ENCODE peak calls at places on chromosomes 13 and 19, in seven cellular contexts. O, J, U, G, F, K and Z are unnamed samples.

GRCh38 chr13:43157796-43158195 is 134.4 kb downstream of the DNAJC15 start:
- DNase-seq in O (no peak), J (no peak), U (no peak), G (no peak), F (no peak), K (no peak), Z (no peak)

GRCh38 chr19:33064117-33064777 is 441 bp downstream of the RHPN2 start:
- DNase-seq in O (peak; percentile 63), J (no peak), U (peak; percentile 82), G (no peak), F (peak; percentile 90), K (no peak), Z (no peak)

GRCh38 chr19:16903347-16903746 is 14.5 kb downstream of the F2RL3 start:
- DNase-seq in O (no peak), J (no peak), U (no peak), G (no peak), F (no peak), K (no peak), Z (no peak)

GRCh38 chr13:34577051-34577450 is 365.0 kb upstream of the NBEA start:
- DNase-seq in O (no peak), J (no peak), U (no peak), G (no peak), F (no peak), K (no peak), Z (no peak)

GRCh38 chr19:9881720-9882119 is 46.6 kb downstream of the PIN1 start:
- DNase-seq in O (no peak), J (no peak), U (no peak), G (no peak), F (no peak), K (no peak), Z (no peak)

GRCh38 chr19:54654447-54655321 is 8.1 kb upstream of the LILRB4 start:
- DNase-seq in O (no peak), J (no peak), U (no peak), G (no peak), F (no peak), K (no peak), Z (no peak)

GRCh38 chr19:34236035-34236793 is 18.1 kb upstream of the GARRE1 start:
- DNase-seq in O (no peak), J (peak; percentile 82), U (no peak), G (no peak), F (no peak), K (no peak), Z (no peak)

GRCh38 chr13:34300559-34300958 is 482.6 kb downstream of the RFC3 start:
- DNase-seq in O (no peak), J (no peak), U (no peak), G (no peak), F (no peak), K (no peak), Z (no peak)

GRCh38 chr13:26585136-26585535 is 27.7 kb downstream of the WASF3 start:
- DNase-seq in O (no peak), J (peak; percentile 73), U (no peak), G (no peak), F (no peak), K (no peak), Z (no peak)

GRCh38 chr19:50829801-50830200 is 3.6 kb downstream of the KLK15 start:
- DNase-seq in O (no peak), J (no peak), U (no peak), G (no peak), F (no peak), K (no peak), Z (no peak)

GRCh38 chr13:42041684-42042035 is 6.8 kb upstream of the DGKH start:
- DNase-seq in O (peak; percentile 61), J (peak; percentile 63), U (no peak), G (no peak), F (no peak), K (peak; percentile 61), Z (no peak)

GRCh38 chr19:12841094-12841493 is 2.8 kb downstream of the MAST1 start:
- DNase-seq in O (peak; percentile 60), J (peak; percentile 20), U (no peak), G (peak; percentile 94), F (peak; percentile 80), K (no peak), Z (no peak)

GRCh38 chr13:98174321-98174720 is 2.7 kb downstream of the RNF113B start:
- DNase-seq in O (no peak), J (no peak), U (no peak), G (no peak), F (no peak), K (no peak), Z (no peak)

GRCh38 chr13:31786011-31786410 is 46.7 kb downstream of the RXFP2 start:
- DNase-seq in O (no peak), J (no peak), U (no peak), G (no peak), F (no peak), K (no peak), Z (no peak)

GRCh38 chr19:29277107-29277506 is 64.2 kb upstream of the UQCRFS1 start:
- DNase-seq in O (peak; percentile 23), J (no peak), U (peak; percentile 80), G (no peak), F (no peak), K (no peak), Z (no peak)

GRCh38 chr19:3623716-3624115 is 2.9 kb downstream of the CACTIN start:
- DNase-seq in O (no peak), J (no peak), U (no peak), G (no peak), F (peak; percentile 86), K (no peak), Z (no peak)

GRCh38 chr19:39582891-39583625 is 19.3 kb upstream of the LGALS13 start:
- DNase-seq in O (no peak), J (no peak), U (no peak), G (no peak), F (no peak), K (no peak), Z (no peak)

GRCh38 chr19:45424191-45425058 is 708 bp upstream of the ERCC1 start:
- DNase-seq in O (peak; percentile 68), J (peak; percentile 98), U (peak; percentile 87), G (no peak), F (peak; percentile 68), K (peak; percentile 96), Z (no peak)

GRCh38 chr19:45766293-45766918 is 2.6 kb downstream of the SIX5 start:
- DNase-seq in O (peak; percentile 85), J (no peak), U (no peak), G (no peak), F (peak; percentile 74), K (no peak), Z (no peak)

GRCh38 chr19:38759590-38760003 is 13.7 kb downstream of the LGALS7 start:
- DNase-seq in O (peak; percentile 66), J (no peak), U (no peak), G (no peak), F (no peak), K (no peak), Z (no peak)

GRCh38 chr13:47478985-47479384 is 522.1 kb downstream of the SUCLA2 start:
- DNase-seq in O (peak; percentile 18), J (no peak), U (no peak), G (no peak), F (no peak), K (no peak), Z (no peak)

GRCh38 chr19:38304866-38305429 is 897 bp downstream of the C19orf33 start:
- DNase-seq in O (peak; percentile 92), J (no peak), U (peak; percentile 86), G (peak; percentile 83), F (peak; percentile 94), K (peak; percentile 100), Z (no peak)

GRCh38 chr13:97285221-97285955 is 63.3 kb downstream of the MBNL2 start:
- DNase-seq in O (no peak), J (no peak), U (no peak), G (no peak), F (no peak), K (no peak), Z (no peak)

GRCh38 chr19:1012334-1012733 is 8.6 kb downstream of the TMEM259 start:
- DNase-seq in O (no peak), J (no peak), U (no peak), G (no peak), F (peak; percentile 80), K (no peak), Z (no peak)

GRCh38 chr19:1011831-1012333 is 9.0 kb downstream of the TMEM259 start:
- DNase-seq in O (no peak), J (no peak), U (no peak), G (no peak), F (peak; percentile 83), K (no peak), Z (no peak)

GRCh38 chr19:1009043-1009975 is 9.1 kb downstream of the GRIN3B start:
- DNase-seq in O (no peak), J (peak; percentile 83), U (no peak), G (no peak), F (peak; percentile 89), K (no peak), Z (no peak)

GRCh38 chr19:1009976-1010538 is 9.8 kb downstream of the GRIN3B start:
- DNase-seq in O (no peak), J (no peak), U (no peak), G (no peak), F (peak; percentile 79), K (no peak), Z (no peak)

GRCh38 chr19:1010586-1011510 is 10.1 kb downstream of the TMEM259 start:
- DNase-seq in O (no peak), J (no peak), U (no peak), G (no peak), F (peak; percentile 82), K (no peak), Z (no peak)
- H3K4me3 ChIP-seq in O (no peak overlapping the region), J (no peak overlapping the region), U (no peak overlapping the region), G (no peak overlapping the region), F (no peak overlapping the region), K (no peak overlapping the region), Z (no peak overlapping the region)

GRCh38 chr19:18869781-18870530 is 26.0 kb downstream of the CERS1 start:
- DNase-seq in O (no peak), J (no peak), U (peak; percentile 74), G (no peak), F (peak; percentile 83), K (no peak), Z (no peak)
- TF ChIP-seq POLR2A in O (no peak), J (no peak), U (no peak), G (no peak), F (no peak), K (no peak), Z (no peak)

DNA sequence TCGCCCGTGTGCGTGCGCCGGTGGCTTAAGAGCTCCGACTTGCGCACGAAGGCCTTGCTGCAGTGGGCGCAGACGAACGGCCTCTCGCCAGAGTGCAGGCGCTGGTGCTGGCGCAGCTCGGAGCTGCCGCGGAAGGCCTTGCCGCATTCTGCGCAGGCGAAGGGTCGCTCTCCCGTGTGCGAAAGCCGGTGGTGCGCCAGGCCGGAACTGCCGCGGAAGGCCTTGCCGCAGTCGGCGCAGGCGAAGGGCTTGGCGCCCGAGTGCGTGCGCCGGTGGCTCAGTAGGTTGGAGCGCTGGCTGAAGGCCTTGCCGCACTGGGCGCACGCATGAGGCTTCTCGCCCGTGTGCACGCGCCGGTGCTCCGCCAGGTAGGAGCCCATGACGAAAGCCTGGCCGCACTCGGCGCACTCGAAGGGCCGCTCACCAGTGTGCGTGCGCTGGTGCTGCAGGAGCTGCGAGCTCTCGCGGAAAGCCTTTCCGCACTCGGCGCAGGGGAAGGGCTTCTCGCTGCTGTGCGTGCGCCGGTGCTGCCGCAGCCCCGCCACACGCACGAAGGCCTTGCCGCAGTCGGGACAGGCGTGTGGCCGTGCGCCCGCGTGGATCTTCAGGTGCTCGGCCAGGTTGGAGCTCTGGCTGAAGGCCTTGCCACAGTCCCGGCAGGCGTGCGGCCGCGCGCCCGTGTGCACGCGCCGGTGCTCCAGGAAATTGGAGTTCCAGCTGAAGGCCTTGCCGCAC is 3.1 kb upstream of the A1BG start:
- DNase-seq in O (no peak), J (peak; percentile 43), U (no peak), G (no peak), F (peak; percentile 84), K (no peak), Z (no peak)
- H3K4me3 ChIP-seq in O (no peak overlapping the region), J (peak overlapping the region; percentile 23), U (peak overlapping the region; percentile 53), G (no peak overlapping the region), F (peak overlapping the region; percentile 43), K (no peak overlapping the region), Z (peak overlapping the region; percentile 60)

GRCh38 chr13:112978561-112979405 is 9.8 kb downstream of the MCF2L start:
- DNase-seq in O (no peak), J (no peak), U (no peak), G (no peak), F (peak; percentile 57), K (no peak), Z (no peak)
- TF ChIP-seq POLR2A in O (peak; percentile 49), J (no peak), U (no peak), G (no peak), F (no peak), K (no peak), Z (no peak)